ENCODE peak calls at places on chromosomes 2 and 18, in seven cellular contexts. One of them, this sample, is unnamed.

GRCh38 chr2:176454893-176455810 is 185.9 kb downstream of the MTX2 start:
- DNase-seq in kidney: peak; percentile 87
- DNase-seq in foreskin fibroblast: peak; percentile 89
- DNase-seq in stomach: peak; percentile 87
- DNase-seq in Peyer's patch: peak; percentile 95
- DNase-seq in transverse colon: peak; percentile 91
- DNase-seq in HL-60: peak; percentile 70
- DNase-seq in this sample: no peak

GRCh38 chr2:214542251-214542650 is 131.4 kb downstream of the VWC2L start:
- DNase-seq in stomach: no peak
- DNase-seq in Peyer's patch: no peak
- DNase-seq in HL-60: no peak
- DNase-seq in foreskin fibroblast: peak; percentile 3
- DNase-seq in transverse colon: no peak
- DNase-seq in kidney: no peak
- DNase-seq in this sample: no peak

GRCh38 chr18:46433121-46433826 is 223.7 kb downstream of the LOXHD1 start:
- DNase-seq in foreskin fibroblast: no peak
- DNase-seq in Peyer's patch: no peak
- DNase-seq in kidney: peak; percentile 69
- DNase-seq in transverse colon: no peak
- DNase-seq in stomach: no peak
- DNase-seq in HL-60: no peak
- DNase-seq in this sample: no peak

GRCh38 chr2:105447476-105447875 is 48.6 kb upstream of the FHL2 start:
- DNase-seq in HL-60: no peak
- DNase-seq in transverse colon: no peak
- DNase-seq in foreskin fibroblast: no peak
- DNase-seq in stomach: no peak
- DNase-seq in kidney: no peak
- DNase-seq in Peyer's patch: no peak
- DNase-seq in this sample: no peak

GRCh38 chr18:4356929-4357328 is 98.2 kb downstream of the DLGAP1 start:
- DNase-seq in transverse colon: no peak
- DNase-seq in HL-60: no peak
- DNase-seq in foreskin fibroblast: no peak
- DNase-seq in stomach: no peak
- DNase-seq in Peyer's patch: no peak
- DNase-seq in kidney: no peak
- DNase-seq in this sample: no peak

GRCh38 chr2:231795525-231796327 is 9.5 kb downstream of the COPS7B start:
- DNase-seq in stomach: peak; percentile 85
- DNase-seq in transverse colon: peak; percentile 79
- DNase-seq in HL-60: peak; percentile 28
- DNase-seq in foreskin fibroblast: peak; percentile 90
- DNase-seq in Peyer's patch: peak; percentile 54
- DNase-seq in kidney: no peak
- DNase-seq in this sample: no peak

GRCh38 chr2:101380376-101380775 is 6.9 kb downstream of the CREG2 start:
- DNase-seq in kidney: no peak
- DNase-seq in Peyer's patch: no peak
- DNase-seq in foreskin fibroblast: peak; percentile 71
- DNase-seq in transverse colon: no peak
- DNase-seq in stomach: no peak
- DNase-seq in HL-60: no peak
- DNase-seq in this sample: no peak

GRCh38 chr2:75476778-75477177 is 84.0 kb downstream of the EVA1A start:
- DNase-seq in foreskin fibroblast: peak; percentile 28
- DNase-seq in transverse colon: no peak
- DNase-seq in HL-60: no peak
- DNase-seq in kidney: no peak
- DNase-seq in stomach: no peak
- DNase-seq in Peyer's patch: no peak
- DNase-seq in this sample: no peak

GRCh38 chr2:113150258-113150601 is 22.8 kb downstream of the IL1RN start:
- DNase-seq in foreskin fibroblast: no peak
- DNase-seq in Peyer's patch: no peak
- DNase-seq in kidney: no peak
- DNase-seq in transverse colon: no peak
- DNase-seq in HL-60: no peak
- DNase-seq in stomach: no peak
- DNase-seq in this sample: no peak

GRCh38 chr2:241692448-241692847 is 5.8 kb upstream of the DTYMK start:
- DNase-seq in HL-60: no peak
- DNase-seq in foreskin fibroblast: peak; percentile 89
- DNase-seq in Peyer's patch: no peak
- DNase-seq in stomach: no peak
- DNase-seq in transverse colon: no peak
- DNase-seq in kidney: no peak
- DNase-seq in this sample: no peak

GRCh38 chr18:12989397-12990127 is 1.6 kb upstream of the CEP192 start:
- DNase-seq in Peyer's patch: no peak
- DNase-seq in kidney: no peak
- DNase-seq in foreskin fibroblast: peak; percentile 21
- DNase-seq in HL-60: no peak
- DNase-seq in stomach: no peak
- DNase-seq in transverse colon: no peak
- DNase-seq in this sample: no peak

GRCh38 chr2:191195021-191195420 is 44.2 kb upstream of the STAT4 start:
- DNase-seq in HL-60: no peak
- DNase-seq in stomach: no peak
- DNase-seq in transverse colon: no peak
- DNase-seq in kidney: no peak
- DNase-seq in Peyer's patch: no peak
- DNase-seq in foreskin fibroblast: peak; percentile 47
- DNase-seq in this sample: no peak

GRCh38 chr2:233807966-233808892 is 30.1 kb downstream of the MROH2A start:
- DNase-seq in transverse colon: no peak
- DNase-seq in HL-60: no peak
- DNase-seq in foreskin fibroblast: no peak
- DNase-seq in stomach: peak; percentile 15
- DNase-seq in Peyer's patch: peak; percentile 30
- DNase-seq in kidney: peak; percentile 46
- DNase-seq in this sample: no peak

GRCh38 chr2:62393293-62393692 is 112.7 kb downstream of the TMEM17 start:
- DNase-seq in kidney: no peak
- DNase-seq in foreskin fibroblast: no peak
- DNase-seq in transverse colon: no peak
- DNase-seq in HL-60: no peak
- DNase-seq in Peyer's patch: no peak
- DNase-seq in stomach: no peak
- DNase-seq in this sample: no peak

GRCh38 chr2:238789317-238789806 is 58.5 kb upstream of the TWIST2 start:
- DNase-seq in HL-60: no peak
- DNase-seq in stomach: no peak
- DNase-seq in transverse colon: no peak
- DNase-seq in Peyer's patch: no peak
- DNase-seq in kidney: no peak
- DNase-seq in foreskin fibroblast: peak; percentile 77
- DNase-seq in this sample: no peak

GRCh38 chr2:122531803-122532344 is 776.4 kb downstream of the TSN start:
- DNase-seq in transverse colon: no peak
- DNase-seq in Peyer's patch: no peak
- DNase-seq in kidney: no peak
- DNase-seq in stomach: no peak
- DNase-seq in foreskin fibroblast: no peak
- DNase-seq in HL-60: no peak
- DNase-seq in this sample: no peak

GRCh38 chr2:231890896-231891513 is 35.2 kb downstream of the NPPC start:
- DNase-seq in foreskin fibroblast: no peak
- DNase-seq in Peyer's patch: peak; percentile 29
- DNase-seq in transverse colon: no peak
- DNase-seq in kidney: no peak
- DNase-seq in stomach: no peak
- DNase-seq in HL-60: no peak
- DNase-seq in this sample: no peak

GRCh38 chr2:216858312-216858711 is 1.6 kb downstream of the TNP1 start:
- DNase-seq in transverse colon: no peak
- DNase-seq in kidney: no peak
- DNase-seq in HL-60: no peak
- DNase-seq in Peyer's patch: no peak
- DNase-seq in foreskin fibroblast: peak; percentile 42
- DNase-seq in stomach: no peak
- DNase-seq in this sample: no peak

GRCh38 chr2:10297950-10298349 is 4.8 kb upstream of the HPCAL1 start:
- DNase-seq in foreskin fibroblast: peak; percentile 96
- DNase-seq in Peyer's patch: peak; percentile 76
- DNase-seq in HL-60: peak; percentile 55
- DNase-seq in kidney: no peak
- DNase-seq in transverse colon: peak; percentile 59
- DNase-seq in stomach: peak; percentile 47
- DNase-seq in this sample: peak; percentile 83

GRCh38 chr2:128245816-128246215 is 72.9 kb downstream of the HS6ST1 start:
- DNase-seq in stomach: no peak
- DNase-seq in HL-60: no peak
- DNase-seq in kidney: no peak
- DNase-seq in transverse colon: no peak
- DNase-seq in foreskin fibroblast: no peak
- DNase-seq in Peyer's patch: no peak
- DNase-seq in this sample: no peak

GRCh38 chr2:177143444-177143843 is 69.2 kb upstream of the HNRNPA3 start:
- DNase-seq in Peyer's patch: no peak
- DNase-seq in transverse colon: no peak
- DNase-seq in HL-60: no peak
- DNase-seq in kidney: no peak
- DNase-seq in foreskin fibroblast: peak; percentile 86
- DNase-seq in stomach: no peak
- DNase-seq in this sample: peak; percentile 57

GRCh38 chr2:76640905-76641304 is 881.3 kb downstream of the LRRTM4 start:
- DNase-seq in kidney: no peak
- DNase-seq in Peyer's patch: no peak
- DNase-seq in foreskin fibroblast: no peak
- DNase-seq in transverse colon: no peak
- DNase-seq in stomach: no peak
- DNase-seq in HL-60: no peak
- DNase-seq in this sample: no peak

GRCh38 chr2:136128905-136129304 is 11.0 kb upstream of the CXCR4 start:
- DNase-seq in kidney: no peak
- DNase-seq in stomach: no peak
- DNase-seq in foreskin fibroblast: no peak
- DNase-seq in HL-60: no peak
- DNase-seq in Peyer's patch: no peak
- DNase-seq in transverse colon: no peak
- DNase-seq in this sample: no peak

GRCh38 chr2:226691265-226691664 is 108.4 kb downstream of the IRS1 start:
- DNase-seq in transverse colon: no peak
- DNase-seq in HL-60: no peak
- DNase-seq in foreskin fibroblast: no peak
- DNase-seq in Peyer's patch: no peak
- DNase-seq in kidney: no peak
- DNase-seq in stomach: no peak
- DNase-seq in this sample: no peak

GRCh38 chr2:231708773-231709635 is 679 bp downstream of the PTMA start:
- DNase-seq in kidney: peak; percentile 90
- DNase-seq in transverse colon: peak; percentile 38
- DNase-seq in HL-60: no peak
- DNase-seq in stomach: peak; percentile 50
- DNase-seq in Peyer's patch: peak; percentile 71
- DNase-seq in foreskin fibroblast: peak; percentile 69
- DNase-seq in this sample: no peak

DNA sequence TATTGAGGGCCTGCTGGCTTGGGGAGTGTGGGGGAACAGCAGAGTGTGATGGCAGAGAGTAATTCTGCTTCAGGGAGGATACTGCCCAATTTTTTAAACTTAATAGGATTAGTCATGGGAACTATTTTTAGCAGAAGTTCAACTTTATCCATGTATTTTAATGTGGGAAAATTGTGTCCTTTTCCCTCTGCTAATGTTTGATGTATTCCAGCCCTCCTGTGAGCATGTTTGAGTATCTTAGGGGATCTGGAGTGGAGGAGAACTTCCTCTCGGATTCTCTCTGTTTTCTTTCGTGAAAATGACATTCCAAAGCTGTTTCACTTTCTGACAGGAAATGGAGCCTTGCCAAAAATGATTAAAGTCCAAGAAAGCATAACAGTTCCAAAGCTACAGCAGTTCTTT is 418.4 kb upstream of the ZEB2 start:
- DNase-seq in kidney: no peak
- DNase-seq in Peyer's patch: no peak
- DNase-seq in HL-60: no peak
- DNase-seq in transverse colon: no peak
- DNase-seq in foreskin fibroblast: peak; percentile 90
- DNase-seq in stomach: no peak
- DNase-seq in this sample: peak; percentile 44
- H3K4me3 ChIP-seq in kidney: peak overlapping the region; percentile 3
- H3K4me3 ChIP-seq in Peyer's patch: no peak overlapping the region
- H3K4me3 ChIP-seq in HL-60: no peak overlapping the region
- H3K4me3 ChIP-seq in transverse colon: no peak overlapping the region
- H3K4me3 ChIP-seq in foreskin fibroblast: no peak overlapping the region
- H3K4me3 ChIP-seq in stomach: no peak overlapping the region
- H3K4me3 ChIP-seq in this sample: no peak overlapping the region

DNA sequence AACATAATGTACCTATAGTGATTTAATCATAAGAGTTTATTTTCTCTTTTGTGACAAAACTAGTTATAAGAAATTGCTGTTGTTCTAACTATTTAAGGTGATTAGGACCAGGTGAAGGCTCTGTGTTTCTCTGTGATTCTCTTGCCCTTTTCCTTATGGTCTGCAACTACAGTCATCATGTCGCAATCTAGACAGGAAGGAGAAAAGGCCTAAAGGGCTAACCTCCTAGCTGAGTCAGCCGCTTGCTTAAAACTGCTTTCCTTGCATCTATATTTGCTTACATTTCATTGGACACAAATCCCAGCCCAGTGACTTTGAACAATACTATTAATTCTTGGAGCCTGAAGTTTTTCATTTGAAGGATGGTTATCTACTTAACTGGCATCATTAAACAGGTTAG is 93.1 kb downstream of the PIK3C3 start:
- DNase-seq in stomach: no peak
- DNase-seq in Peyer's patch: no peak
- DNase-seq in kidney: no peak
- DNase-seq in HL-60: peak; percentile 66
- DNase-seq in foreskin fibroblast: peak; percentile 94
- DNase-seq in transverse colon: no peak
- DNase-seq in this sample: peak; percentile 71
- TF ChIP-seq CTCF in stomach: no peak
- TF ChIP-seq CTCF in Peyer's patch: no peak
- TF ChIP-seq CTCF in kidney: no peak
- TF ChIP-seq CTCF in HL-60: no peak
- TF ChIP-seq CTCF in foreskin fibroblast: no peak
- TF ChIP-seq CTCF in transverse colon: no peak
- TF ChIP-seq CTCF in this sample: no peak

GRCh38 chr2:118604346-118604745 is 243.1 kb downstream of the EN1 start:
- DNase-seq in kidney: no peak
- DNase-seq in Peyer's patch: no peak
- DNase-seq in HL-60: no peak
- DNase-seq in stomach: no peak
- DNase-seq in transverse colon: no peak
- DNase-seq in foreskin fibroblast: no peak
- DNase-seq in this sample: no peak
- H3K4me3 ChIP-seq in kidney: no peak overlapping the region
- H3K4me3 ChIP-seq in Peyer's patch: no peak overlapping the region
- H3K4me3 ChIP-seq in HL-60: no peak overlapping the region
- H3K4me3 ChIP-seq in stomach: no peak overlapping the region
- H3K4me3 ChIP-seq in transverse colon: no peak overlapping the region
- H3K4me3 ChIP-seq in foreskin fibroblast: no peak overlapping the region
- H3K4me3 ChIP-seq in this sample: no peak overlapping the region

DNA sequence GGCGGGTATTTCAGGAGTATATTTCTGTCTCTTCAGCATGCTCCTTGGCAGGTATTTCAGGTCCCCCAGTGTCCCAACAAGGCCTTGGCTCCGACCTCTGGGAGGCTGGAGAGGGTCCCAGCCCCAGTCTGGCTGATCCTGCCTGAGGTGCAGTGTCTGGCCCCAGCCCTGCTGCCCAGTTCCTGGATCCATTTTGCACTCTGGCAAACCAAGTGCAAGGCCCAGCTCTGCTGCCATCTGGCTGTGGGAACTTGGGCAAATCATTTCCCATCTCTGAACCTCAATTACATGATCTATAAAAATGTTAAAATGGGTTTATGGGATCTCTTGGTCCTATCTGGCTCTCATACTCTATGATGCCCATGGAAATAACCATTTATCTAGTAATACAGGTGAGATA is 63.6 kb downstream of the ZBTB7C start:
- DNase-seq in transverse colon: peak; percentile 48
- DNase-seq in HL-60: peak; percentile 32
- DNase-seq in kidney: no peak
- DNase-seq in foreskin fibroblast: peak; percentile 59
- DNase-seq in Peyer's patch: peak; percentile 64
- DNase-seq in stomach: peak; percentile 51
- DNase-seq in this sample: no peak
- TF ChIP-seq CTCF in transverse colon: peak; percentile 34
- TF ChIP-seq CTCF in HL-60: no peak
- TF ChIP-seq CTCF in kidney: no peak
- TF ChIP-seq CTCF in foreskin fibroblast: peak; percentile 32
- TF ChIP-seq CTCF in Peyer's patch: no peak
- TF ChIP-seq CTCF in stomach: no peak
- TF ChIP-seq CTCF in this sample: peak; percentile 63